ENCODE peak calls at places on chromosomes 3 and 15, in nine cellular contexts. K is GM23338, Y is endothelial cell of umbilical vein, U is spleen, P is HCT116, L is HL-60, B is upper lobe of left lung, F is H1, Z is GM12891. S is an unnamed sample.

GRCh38 chr15:47587938-47588817 is 129.1 kb upstream of the SEMA6D start:
- DNase-seq in Z (no peak), U (no peak), L (no peak), F (no peak), B (no peak), K (no peak), P (no peak), Y (no peak), S (no peak)

GRCh38 chr3:22922317-22922716 is 280.8 kb upstream of the UBE2E2 start:
- DNase-seq in Z (no peak), U (no peak), L (no peak), B (no peak), Y (peak), F (no peak), K (peak), P (no peak), S (no peak)

GRCh38 chr3:112136959-112137693 is 4.1 kb upstream of the GCSAM start:
- DNase-seq in B (no peak), K (peak), F (peak), Z (no peak), P (peak), L (no peak), U (no peak), Y (peak), S (peak)

GRCh38 chr15:28947241-28947674 is 61.5 kb downstream of the APBA2 start:
- DNase-seq in U (peak), L (no peak), P (no peak), F (no peak), Z (no peak), Y (no peak), B (no peak), K (no peak), S (no peak)

GRCh38 chr15:68429691-68430470 is 2.1 kb downstream of the ITGA11 start:
- DNase-seq in F (no peak), U (no peak), P (no peak), L (no peak), Y (no peak), K (no peak), Z (no peak), B (no peak), S (no peak)

GRCh38 chr3:126478581-126479310 is 3.1 kb upstream of the ZXDC start:
- DNase-seq in P (no peak), K (no peak), L (no peak), F (no peak), B (no peak), Z (no peak), U (peak), Y (no peak), S (no peak)

GRCh38 chr3:94063497-94064119 is 747 bp downstream of the NSUN3 start:
- DNase-seq in L (no peak), F (no peak), Z (no peak), P (no peak), K (no peak), U (no peak), Y (no peak), B (no peak), S (no peak)

GRCh38 chr3:99579246-99579645 is 59.1 kb upstream of the COL8A1 start:
- DNase-seq in U (no peak), L (no peak), F (no peak), B (no peak), K (no peak), Y (peak), Z (no peak), P (no peak), S (no peak)

GRCh38 chr15:63502843-63503738 is 1.3 kb upstream of the USP3 start:
- DNase-seq in U (peak), P (peak), L (peak), Y (peak), Z (peak), F (no peak), B (peak), K (peak), S (peak)

GRCh38 chr3:195259146-195259563 is 11.8 kb downstream of the XXYLT1 start:
- DNase-seq in P (no peak), Y (peak), L (no peak), F (no peak), K (no peak), B (no peak), U (peak), Z (no peak), S (no peak)

GRCh38 chr3:23356169-23356568 is 153.0 kb downstream of the UBE2E2 start:
- DNase-seq in L (no peak), B (no peak), P (no peak), F (no peak), K (no peak), U (no peak), Z (no peak), Y (no peak), S (no peak)

GRCh38 chr3:171163724-171164465 is 137.4 kb upstream of the SLC2A2 start:
- DNase-seq in Y (no peak), B (no peak), P (no peak), Z (no peak), F (no peak), L (no peak), U (no peak), K (no peak), S (no peak)

GRCh38 chr15:73924258-73924921 is 1.9 kb upstream of the LOXL1 start:
- DNase-seq in K (no peak), P (no peak), U (peak), B (no peak), F (no peak), L (no peak), Y (peak), Z (no peak), S (no peak)

GRCh38 chr3:128845119-128845518 is 34.3 kb upstream of the ACAD9 start:
- DNase-seq in U (no peak), F (no peak), L (no peak), Y (no peak), P (no peak), B (no peak), Z (no peak), K (peak), S (no peak)

GRCh38 chr3:48543271-48543866 is 13.2 kb downstream of the PFKFB4 start:
- DNase-seq in F (no peak), B (no peak), P (no peak), U (no peak), Y (peak), Z (no peak), L (peak), K (no peak), S (no peak)

GRCh38 chr3:48548165-48548564 is 8.4 kb downstream of the PFKFB4 start:
- DNase-seq in F (no peak), L (no peak), K (no peak), Z (no peak), Y (no peak), P (no peak), B (no peak), U (no peak), S (no peak)

GRCh38 chr3:48552111-48552911 is 4.3 kb downstream of the PFKFB4 start:
- DNase-seq in Z (no peak), L (no peak), K (no peak), F (no peak), U (peak), B (no peak), Y (no peak), P (no peak), S (no peak)

GRCh38 chr3:48548731-48549705 is 7.6 kb downstream of the PFKFB4 start:
- DNase-seq in Z (peak), K (peak), F (peak), P (peak), U (peak), Y (peak), L (peak), B (no peak), S (peak)

DNA sequence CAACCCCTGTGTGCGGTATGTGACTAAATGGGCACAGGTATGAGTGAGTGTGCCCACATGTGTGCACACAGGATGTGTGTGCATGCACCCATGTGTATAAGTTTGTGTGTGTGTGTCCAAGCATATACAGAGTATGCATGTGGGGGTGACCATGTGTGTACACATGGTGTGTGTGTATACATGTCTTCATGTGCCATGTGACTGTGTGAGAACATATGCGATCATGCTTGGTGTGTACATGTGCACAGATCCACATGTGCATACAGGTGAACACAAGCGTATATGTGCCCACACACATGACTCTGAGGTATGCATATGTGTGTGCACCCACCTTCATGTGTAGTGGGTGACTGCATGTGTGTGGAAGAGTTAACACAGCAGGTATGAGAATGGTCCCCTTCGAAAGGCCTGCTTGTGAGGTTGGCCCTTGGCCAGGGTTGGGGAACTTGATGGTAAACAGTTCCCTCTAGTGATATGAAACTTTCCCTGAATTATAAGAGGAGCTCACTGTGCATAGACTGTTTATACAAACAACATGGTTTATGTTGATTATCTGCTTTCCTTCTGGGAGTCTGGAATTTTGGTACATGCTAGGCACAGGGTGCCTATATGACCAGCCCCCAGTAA is 10.3 kb downstream of the PFKFB4 start:
- DNase-seq in P (no peak), L (no peak), B (no peak), U (no peak), K (no peak), F (no peak), Z (no peak), Y (no peak), S (no peak)
- TF ChIP-seq POLR2AphosphoS5 in P (no peak), L (no peak), B (no peak), U (no peak), K (no peak), F (no peak), Z (no peak), Y (no peak), S (no peak)

DNA sequence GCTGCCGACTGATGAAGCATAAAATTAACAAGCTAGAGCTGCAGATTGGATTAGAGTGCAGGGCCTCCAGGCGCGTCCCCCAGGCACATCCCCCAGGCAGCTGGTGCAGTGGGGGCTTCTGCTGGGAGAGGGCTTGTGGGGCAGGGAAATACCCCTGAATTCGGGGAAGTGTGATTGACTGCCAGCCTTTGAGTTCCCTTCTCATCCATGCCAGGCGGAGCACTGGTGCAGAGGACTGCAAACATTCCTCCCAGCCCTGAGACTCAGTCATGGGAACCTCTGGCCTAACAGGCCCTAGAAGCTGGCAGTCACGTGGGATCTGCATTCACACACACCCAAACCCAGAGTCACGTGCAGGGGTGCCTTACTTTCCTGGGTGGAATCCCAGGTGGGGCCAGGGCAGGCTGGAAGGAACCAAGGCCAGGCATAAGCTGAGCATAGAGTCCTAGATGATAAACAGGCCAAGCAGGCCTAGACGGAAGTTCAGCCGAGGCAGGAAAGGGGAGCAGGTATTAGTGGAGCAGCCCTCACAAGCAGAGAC is 46.2 kb upstream of the SEC22A start:
- DNase-seq in K (no peak), L (no peak), F (no peak), Z (no peak), U (no peak), B (peak), P (no peak), Y (no peak), S (no peak)
- TF ChIP-seq POLR2AphosphoS5 in K (no peak), L (no peak), F (no peak), Z (no peak), U (no peak), B (no peak), P (no peak), Y (no peak), S (no peak)

DNA sequence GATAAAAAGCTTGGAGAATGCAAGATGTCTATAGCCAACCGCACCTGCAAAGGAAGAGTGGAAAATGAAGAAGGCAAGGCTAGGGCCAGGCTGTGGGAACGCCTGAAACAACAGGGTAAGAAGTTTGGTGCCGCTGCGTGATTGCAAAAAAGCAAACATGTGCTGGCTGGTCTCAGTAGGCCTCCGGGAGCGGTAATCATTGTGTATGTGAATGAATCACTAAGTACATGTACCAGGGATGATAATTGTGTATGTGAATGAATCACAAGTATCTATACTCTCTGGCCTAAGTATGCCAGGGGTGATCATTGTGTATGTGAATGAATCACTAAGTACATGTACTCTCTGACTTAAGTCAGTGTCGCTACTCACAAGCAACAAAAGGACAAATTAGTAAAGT is 40.3 kb upstream of the PARL start:
- DNase-seq in K (no peak), B (no peak), L (no peak), U (no peak), P (no peak), F (no peak), Z (no peak), Y (no peak), S (no peak)
- TF ChIP-seq POLR2AphosphoS5 in K (no peak), B (no peak), L (no peak), U (no peak), P (no peak), F (no peak), Z (no peak), Y (no peak), S (no peak)

GRCh38 chr3:58562498-58562897 is 14.7 kb downstream of the FAM107A start:
- DNase-seq in L (no peak), Y (no peak), K (no peak), P (no peak), U (no peak), B (no peak), F (no peak), Z (no peak), S (no peak)

GRCh38 chr3:58565621-58566397 is 11.4 kb downstream of the FAM107A start:
- DNase-seq in B (no peak), K (peak), U (no peak), F (no peak), Y (no peak), Z (no peak), L (no peak), P (no peak), S (no peak)

GRCh38 chr3:58564456-58565160 is 12.6 kb downstream of the FAM107A start:
- DNase-seq in P (no peak), K (no peak), Y (peak), L (no peak), U (no peak), B (no peak), Z (no peak), F (no peak), S (peak)

GRCh38 chr3:58563386-58564035 is 13.7 kb downstream of the FAM107A start:
- DNase-seq in L (no peak), Z (no peak), F (no peak), P (no peak), Y (no peak), K (no peak), B (no peak), U (no peak), S (no peak)

DNA sequence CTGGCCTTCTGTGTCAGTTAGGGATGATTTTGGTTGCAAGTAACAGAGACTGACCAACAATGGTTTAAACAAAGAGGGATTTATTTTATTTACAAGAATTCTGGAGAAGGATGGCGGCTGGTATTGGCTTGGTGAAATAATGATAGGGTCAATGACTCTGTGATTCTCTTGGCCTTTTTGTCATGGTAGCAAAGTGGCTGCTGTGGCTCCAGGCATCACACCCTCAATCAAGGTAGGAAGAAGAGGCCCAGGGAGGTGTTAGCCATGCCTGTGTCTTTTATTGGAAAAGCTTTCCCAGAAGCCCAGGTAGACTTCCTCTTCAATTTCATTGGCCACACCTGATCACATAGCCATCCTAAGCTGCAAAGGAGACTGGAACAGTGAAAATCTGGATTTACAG is 13.1 kb downstream of the FAM107A start:
- DNase-seq in B (no peak), Y (no peak), F (no peak), L (no peak), P (no peak), Z (no peak), U (no peak), K (no peak), S (no peak)
- TF ChIP-seq POLR2AphosphoS5 in B (no peak), Y (no peak), F (no peak), L (no peak), P (no peak), Z (no peak), U (no peak), K (no peak), S (no peak)

GRCh38 chr3:42801784-42802183 is 2.5 kb downstream of the HIGD1A start:
- DNase-seq in B (no peak), P (no peak), L (no peak), F (no peak), K (no peak), Y (no peak), U (no peak), Z (no peak), S (no peak)

GRCh38 chr3:42803800-42804112 is 534 bp downstream of the HIGD1A start:
- DNase-seq in F (no peak), K (peak), Z (peak), L (no peak), U (peak), P (no peak), Y (no peak), B (no peak), S (peak)

GRCh38 chr3:42804831-42805821 is 836 bp upstream of the HIGD1A start:
- DNase-seq in K (peak), Y (no peak), U (peak), B (peak), Z (no peak), L (no peak), F (no peak), P (no peak), S (peak)

GRCh38 chr3:42804113-42804830 is at the start of gene HIGD1A:
- DNase-seq in L (peak), Y (peak), P (peak), U (peak), F (peak), Z (peak), B (peak), K (peak), S (peak)

DNA sequence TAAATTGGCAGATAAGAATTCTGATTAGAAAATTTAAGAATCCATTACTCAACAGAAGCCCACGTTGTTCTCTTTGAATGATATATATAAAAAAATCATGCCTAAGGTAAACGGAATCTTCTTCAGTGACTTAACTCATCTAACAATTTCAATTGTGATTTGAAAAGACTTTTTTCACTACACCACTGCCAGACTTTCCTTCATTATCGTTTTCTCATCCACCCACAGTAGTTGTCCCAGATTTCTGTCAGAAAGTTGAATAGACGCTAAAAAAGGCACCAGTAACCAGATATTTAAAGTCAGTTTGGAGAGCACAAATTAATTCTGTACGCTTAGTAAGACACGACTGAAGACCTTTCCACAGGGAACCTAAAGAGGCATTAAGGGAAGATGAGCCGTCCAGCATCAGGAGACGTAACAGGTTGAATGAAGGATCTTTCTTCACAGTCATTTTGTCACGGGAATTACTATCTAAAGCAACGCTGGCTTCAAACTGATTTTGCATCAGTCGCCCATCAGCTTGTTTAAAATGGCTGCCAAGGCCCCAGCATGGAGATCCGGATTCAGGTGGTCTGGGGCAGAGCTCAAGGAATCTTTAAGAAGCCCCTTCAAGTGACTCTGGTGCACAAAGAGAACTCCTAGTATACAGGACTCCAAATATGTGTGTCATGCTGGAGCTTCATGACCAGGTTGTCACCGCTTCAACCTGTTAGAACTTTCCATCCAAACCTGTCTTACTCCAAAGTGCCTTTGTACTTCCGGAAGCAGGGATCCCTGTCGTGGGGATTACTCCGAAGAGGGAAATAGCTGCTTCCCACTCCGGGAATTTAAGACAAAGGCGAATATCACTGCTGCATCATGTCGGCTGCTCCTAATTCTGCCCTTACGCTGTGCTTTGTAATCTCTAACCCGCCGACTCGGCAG is 1.2 kb downstream of the HIGD1A start:
- DNase-seq in F (no peak), L (no peak), K (peak), Z (no peak), B (no peak), P (no peak), U (no peak), Y (peak), S (no peak)
- TF ChIP-seq POLR2AphosphoS5 in F (no peak), L (no peak), K (no peak), Z (no peak), B (no peak), P (no peak), U (no peak), Y (no peak), S (no peak)

GRCh38 chr3:72722930-72723726 is 125.1 kb downstream of the SHQ1 start:
- DNase-seq in F (no peak), B (peak), U (no peak), K (no peak), L (no peak), Z (no peak), Y (peak), P (no peak), S (peak)
- TF ChIP-seq POLR2AphosphoS5 in F (no peak), B (no peak), U (no peak), K (no peak), L (no peak), Z (no peak), Y (no peak), P (no peak), S (no peak)

GRCh38 chr15:52556524-52556923 is 12.3 kb downstream of the ARPP19 start:
- DNase-seq in B (no peak), Y (no peak), L (no peak), Z (no peak), P (no peak), K (no peak), U (no peak), F (no peak), S (no peak)

GRCh38 chr15:52558196-52558595 is 10.6 kb downstream of the ARPP19 start:
- DNase-seq in F (no peak), U (no peak), L (no peak), P (no peak), K (no peak), Y (peak), B (no peak), Z (no peak), S (no peak)

GRCh38 chr15:52557242-52557641 is 11.6 kb downstream of the ARPP19 start:
- DNase-seq in Z (no peak), Y (no peak), F (no peak), U (no peak), K (no peak), L (no peak), P (no peak), B (no peak), S (no peak)

GRCh38 chr15:52559022-52559421 is 9.8 kb downstream of the ARPP19 start:
- DNase-seq in U (no peak), L (no peak), Z (no peak), P (no peak), B (no peak), Y (no peak), F (no peak), K (no peak), S (no peak)

GRCh38 chr15:52559583-52559982 is 9.2 kb downstream of the ARPP19 start:
- DNase-seq in Y (no peak), P (no peak), Z (no peak), F (no peak), U (no peak), K (no peak), L (no peak), B (no peak), S (no peak)
- TF ChIP-seq POLR2AphosphoS5 in Y (no peak), P (no peak), Z (no peak), F (no peak), U (no peak), K (no peak), L (no peak), B (no peak), S (no peak)

S was measured in transverse colon.